ENCODE peak calls at places on chromosome 5, in six cellular contexts. Y, K, T, P, G and H are unnamed samples.

GRCh38 chr5:150054569-150054968 is 31.8 kb downstream of the CSF1R start:
- DNase-seq in P (no peak), K (no peak), T (no peak), G (no peak), Y (no peak), H (no peak)

GRCh38 chr5:139104577-139105271 is 93.4 kb downstream of the SIL1 start:
- DNase-seq in Y (peak), K (no peak), G (no peak), T (no peak), P (no peak), H (peak)

GRCh38 chr5:143501176-143501840 is 97.8 kb upstream of the NR3C1 start:
- DNase-seq in P (no peak), T (no peak), G (no peak), Y (no peak), K (no peak), H (no peak)

GRCh38 chr5:33810491-33811120 is 81.2 kb downstream of the ADAMTS12 start:
- DNase-seq in Y (no peak), P (no peak), G (no peak), K (no peak), T (no peak), H (no peak)

GRCh38 chr5:139584137-139584536 is 23.0 kb downstream of the UBE2D2 start:
- DNase-seq in T (no peak), P (no peak), K (no peak), G (no peak), Y (no peak), H (no peak)

GRCh38 chr5:168020522-168021294 is 270.7 kb upstream of the WWC1 start:
- DNase-seq in P (peak), K (no peak), T (peak), G (no peak), Y (no peak), H (no peak)

GRCh38 chr5:34833991-34834793 is 4.8 kb upstream of the TTC23L start:
- DNase-seq in Y (no peak), T (no peak), G (no peak), P (no peak), K (no peak), H (no peak)

GRCh38 chr5:150658699-150659265 is 2.3 kb upstream of the MYOZ3 start:
- DNase-seq in G (no peak), P (no peak), K (no peak), Y (no peak), T (no peak), H (no peak)

GRCh38 chr5:153546566-153546965 is 56.1 kb downstream of the GRIA1 start:
- DNase-seq in G (no peak), P (no peak), K (no peak), T (no peak), Y (no peak), H (no peak)

GRCh38 chr5:83467315-83468044 is 4.1 kb upstream of the VCAN start:
- DNase-seq in K (no peak), G (no peak), P (no peak), Y (no peak), T (no peak), H (peak)

GRCh38 chr5:97601651-97602050 is 418.6 kb upstream of the RIOK2 start:
- DNase-seq in K (no peak), Y (no peak), P (no peak), G (no peak), T (no peak), H (no peak)

GRCh38 chr5:146440870-146441495 is 6.2 kb upstream of the TCERG1 start:
- DNase-seq in G (no peak), Y (no peak), P (no peak), T (no peak), K (no peak), H (no peak)

GRCh38 chr5:59656351-59657254 is 236.9 kb downstream of the PDE4D start:
- DNase-seq in Y (no peak), K (no peak), T (no peak), P (no peak), G (no peak), H (no peak)

GRCh38 chr5:136309376-136309775 is 56.0 kb downstream of the TRPC7 start:
- DNase-seq in T (no peak), K (no peak), P (no peak), Y (no peak), G (no peak), H (no peak)

GRCh38 chr5:116480894-116481510 is 93.6 kb downstream of the SEMA6A start:
- DNase-seq in T (no peak), G (no peak), Y (no peak), K (no peak), P (no peak), H (no peak)

GRCh38 chr5:73928486-73928885 is 302.5 kb downstream of the ARHGEF28 start:
- DNase-seq in T (no peak), Y (no peak), K (no peak), P (no peak), G (no peak), H (no peak)

GRCh38 chr5:149631506-149631905 is 50.2 kb downstream of the ARHGEF37 start:
- DNase-seq in Y (no peak), K (no peak), T (no peak), G (no peak), P (no peak), H (no peak)

GRCh38 chr5:135642934-135643333 is 64.1 kb upstream of the CXCL14 start:
- DNase-seq in Y (no peak), K (no peak), P (no peak), G (no peak), T (no peak), H (no peak)

GRCh38 chr5:67921004-67921601 is 294.5 kb upstream of the PIK3R1 start:
- DNase-seq in G (no peak), T (no peak), P (no peak), K (no peak), Y (peak), H (no peak)

GRCh38 chr5:151267481-151268275 is 14.7 kb downstream of the GM2A start:
- DNase-seq in G (no peak), K (no peak), Y (no peak), P (no peak), T (no peak), H (no peak)

GRCh38 chr5:10275991-10276390 is 25.9 kb downstream of the CCT5 start:
- DNase-seq in P (no peak), T (no peak), K (no peak), Y (no peak), G (no peak), H (no peak)

GRCh38 chr5:172830275-172830799 is 3.7 kb upstream of the ERGIC1 start:
- DNase-seq in P (no peak), K (no peak), G (no peak), T (no peak), Y (no peak), H (no peak)

GRCh38 chr5:31137676-31138075 is 55.8 kb upstream of the CDH6 start:
- DNase-seq in P (no peak), K (no peak), T (no peak), Y (no peak), G (no peak), H (no peak)

GRCh38 chr5:112420111-112420864 is 1.2 kb upstream of the EPB41L4A start:
- DNase-seq in P (peak), T (peak), Y (peak), G (peak), K (no peak), H (peak)

GRCh38 chr5:13403351-13403750 is 541.1 kb downstream of the DNAH5 start:
- DNase-seq in G (no peak), Y (no peak), T (no peak), K (no peak), P (no peak), H (no peak)

GRCh38 chr5:40932766-40933165 is 23.5 kb downstream of the C7 start:
- DNase-seq in K (no peak), Y (no peak), P (no peak), T (no peak), G (no peak), H (no peak)

GRCh38 chr5:174327317-174327864 is 281.9 kb downstream of the NSG2 start:
- DNase-seq in Y (no peak), G (peak), P (peak), T (peak), K (peak), H (peak)

GRCh38 chr5:163661358-163661757 is 155.9 kb downstream of the MAT2B start:
- DNase-seq in T (no peak), G (no peak), P (no peak), Y (peak), K (no peak), H (no peak)

GRCh38 chr5:11709021-11709420 is 195.2 kb downstream of the CTNND2 start:
- DNase-seq in G (no peak), T (no peak), P (no peak), Y (no peak), K (no peak), H (no peak)

GRCh38 chr5:65982635-65983034 is 56.3 kb downstream of the ERBIN start:
- DNase-seq in Y (no peak), T (no peak), G (no peak), P (no peak), K (no peak), H (no peak)